ENCODE peak calls at places on chromosome 3, in nine cellular contexts. One of them, this sample, is unnamed.

GRCh38 chr3:175002732-175003143 is 143.6 kb downstream of the NAALADL2 start:
- DNase-seq in sigmoid colon: no peak
- DNase-seq in RWPE1: no peak
- DNase-seq in pancreas: no peak
- DNase-seq in GM23248: peak
- DNase-seq in substantia nigra: no peak
- DNase-seq in endodermal cell: no peak
- DNase-seq in GM12878: no peak
- DNase-seq in epithelial cell of prostate: peak
- DNase-seq in this sample: no peak

GRCh38 chr3:53721187-53721946 is 124.9 kb downstream of the CHDH start:
- DNase-seq in sigmoid colon: no peak
- DNase-seq in RWPE1: no peak
- DNase-seq in pancreas: no peak
- DNase-seq in GM23248: peak
- DNase-seq in substantia nigra: no peak
- DNase-seq in endodermal cell: peak
- DNase-seq in GM12878: no peak
- DNase-seq in epithelial cell of prostate: no peak
- DNase-seq in this sample: no peak

GRCh38 chr3:111321786-111322185 is 220.2 kb upstream of the CD96 start:
- DNase-seq in sigmoid colon: no peak
- DNase-seq in RWPE1: no peak
- DNase-seq in pancreas: no peak
- DNase-seq in GM23248: no peak
- DNase-seq in substantia nigra: no peak
- DNase-seq in endodermal cell: no peak
- DNase-seq in GM12878: no peak
- DNase-seq in epithelial cell of prostate: no peak
- DNase-seq in this sample: no peak

GRCh38 chr3:71010731-71011455 is 572.6 kb downstream of the FOXP1 start:
- DNase-seq in sigmoid colon: no peak
- DNase-seq in RWPE1: no peak
- DNase-seq in pancreas: no peak
- DNase-seq in GM23248: no peak
- DNase-seq in substantia nigra: no peak
- DNase-seq in endodermal cell: no peak
- DNase-seq in GM12878: peak
- DNase-seq in epithelial cell of prostate: no peak
- DNase-seq in this sample: peak

GRCh38 chr3:183006396-183007002 is 26.2 kb upstream of the DCUN1D1 start:
- DNase-seq in sigmoid colon: no peak
- DNase-seq in RWPE1: no peak
- DNase-seq in pancreas: no peak
- DNase-seq in GM23248: no peak
- DNase-seq in substantia nigra: no peak
- DNase-seq in endodermal cell: peak
- DNase-seq in GM12878: no peak
- DNase-seq in epithelial cell of prostate: no peak
- DNase-seq in this sample: no peak

GRCh38 chr3:62229908-62230307 is 143.4 kb downstream of the FEZF2 start:
- DNase-seq in sigmoid colon: no peak
- DNase-seq in RWPE1: peak
- DNase-seq in pancreas: no peak
- DNase-seq in GM23248: peak
- DNase-seq in substantia nigra: no peak
- DNase-seq in endodermal cell: no peak
- DNase-seq in GM12878: no peak
- DNase-seq in epithelial cell of prostate: no peak
- DNase-seq in this sample: no peak

GRCh38 chr3:49625071-49625470 is 49.1 kb upstream of the APEH start:
- DNase-seq in sigmoid colon: no peak
- DNase-seq in RWPE1: no peak
- DNase-seq in pancreas: no peak
- DNase-seq in GM23248: no peak
- DNase-seq in substantia nigra: no peak
- DNase-seq in endodermal cell: no peak
- DNase-seq in GM12878: no peak
- DNase-seq in epithelial cell of prostate: no peak
- DNase-seq in this sample: no peak

GRCh38 chr3:129650256-129650872 is 43.9 kb upstream of the PLXND1 start:
- DNase-seq in sigmoid colon: peak
- DNase-seq in RWPE1: peak
- DNase-seq in pancreas: no peak
- DNase-seq in GM23248: peak
- DNase-seq in substantia nigra: no peak
- DNase-seq in endodermal cell: peak
- DNase-seq in GM12878: no peak
- DNase-seq in epithelial cell of prostate: no peak
- DNase-seq in this sample: peak

GRCh38 chr3:187130346-187131066 is 8.8 kb downstream of the RPL39L start:
- DNase-seq in sigmoid colon: no peak
- DNase-seq in RWPE1: peak
- DNase-seq in pancreas: no peak
- DNase-seq in GM23248: peak
- DNase-seq in substantia nigra: no peak
- DNase-seq in endodermal cell: no peak
- DNase-seq in GM12878: no peak
- DNase-seq in epithelial cell of prostate: peak
- DNase-seq in this sample: no peak

GRCh38 chr3:142622447-142622846 is 26.3 kb downstream of the PLS1 start:
- DNase-seq in sigmoid colon: no peak
- DNase-seq in RWPE1: no peak
- DNase-seq in pancreas: no peak
- DNase-seq in GM23248: no peak
- DNase-seq in substantia nigra: no peak
- DNase-seq in endodermal cell: no peak
- DNase-seq in GM12878: no peak
- DNase-seq in epithelial cell of prostate: no peak
- DNase-seq in this sample: no peak

GRCh38 chr3:146271180-146271579 is 20.3 kb upstream of the PLSCR4 start:
- DNase-seq in sigmoid colon: no peak
- DNase-seq in RWPE1: no peak
- DNase-seq in pancreas: no peak
- DNase-seq in GM23248: no peak
- DNase-seq in substantia nigra: no peak
- DNase-seq in endodermal cell: no peak
- DNase-seq in GM12878: no peak
- DNase-seq in epithelial cell of prostate: no peak
- DNase-seq in this sample: no peak

GRCh38 chr3:13348671-13349396 is 71.3 kb downstream of the NUP210 start:
- DNase-seq in sigmoid colon: no peak
- DNase-seq in RWPE1: no peak
- DNase-seq in pancreas: no peak
- DNase-seq in GM23248: no peak
- DNase-seq in substantia nigra: no peak
- DNase-seq in endodermal cell: peak
- DNase-seq in GM12878: no peak
- DNase-seq in epithelial cell of prostate: no peak
- DNase-seq in this sample: peak

GRCh38 chr3:111373861-111374260 is 168.1 kb upstream of the CD96 start:
- DNase-seq in sigmoid colon: no peak
- DNase-seq in RWPE1: no peak
- DNase-seq in pancreas: no peak
- DNase-seq in GM23248: peak
- DNase-seq in substantia nigra: no peak
- DNase-seq in endodermal cell: no peak
- DNase-seq in GM12878: no peak
- DNase-seq in epithelial cell of prostate: peak
- DNase-seq in this sample: no peak

DNA sequence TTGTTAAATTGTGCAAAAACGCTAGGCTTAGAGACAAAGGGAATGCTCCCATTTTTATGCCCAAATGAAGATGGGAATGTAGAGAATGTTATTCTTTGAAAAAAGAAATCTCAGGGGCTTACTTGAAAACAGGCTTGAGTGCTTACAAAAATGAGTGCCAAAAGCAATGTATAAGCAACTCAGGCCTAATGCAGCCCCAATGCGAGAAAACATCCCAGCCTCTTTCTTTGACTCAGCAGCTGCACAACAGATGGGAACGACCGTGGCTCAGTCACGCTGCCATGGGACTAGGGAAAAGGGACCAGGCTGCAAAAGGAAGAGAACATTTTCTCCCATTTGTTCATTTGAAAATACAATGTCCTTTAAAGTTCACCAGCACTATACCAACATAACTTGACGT is 246.4 kb upstream of the LRIG1 start:
- DNase-seq in sigmoid colon: no peak
- DNase-seq in RWPE1: no peak
- DNase-seq in pancreas: no peak
- DNase-seq in GM23248: no peak
- DNase-seq in substantia nigra: no peak
- DNase-seq in endodermal cell: no peak
- DNase-seq in GM12878: no peak
- DNase-seq in epithelial cell of prostate: no peak
- DNase-seq in this sample: no peak
- H3K27ac ChIP-seq in sigmoid colon: peak
- H3K27ac ChIP-seq in RWPE1: no peak
- H3K27ac ChIP-seq in pancreas: no peak
- H3K27ac ChIP-seq in GM23248: no peak
- H3K27ac ChIP-seq in substantia nigra: no peak
- H3K27ac ChIP-seq in endodermal cell: no peak
- H3K27ac ChIP-seq in GM12878: no peak
- H3K27ac ChIP-seq in epithelial cell of prostate: no peak
- H3K27ac ChIP-seq in this sample: no peak

GRCh38 chr3:195032106-195032759 is 238.7 kb downstream of the XXYLT1 start:
- DNase-seq in sigmoid colon: no peak
- DNase-seq in RWPE1: no peak
- DNase-seq in pancreas: no peak
- DNase-seq in GM23248: no peak
- DNase-seq in substantia nigra: no peak
- DNase-seq in endodermal cell: peak
- DNase-seq in GM12878: no peak
- DNase-seq in epithelial cell of prostate: no peak
- DNase-seq in this sample: no peak
- H3K27ac ChIP-seq in sigmoid colon: no peak
- H3K27ac ChIP-seq in RWPE1: peak
- H3K27ac ChIP-seq in pancreas: peak
- H3K27ac ChIP-seq in GM23248: no peak
- H3K27ac ChIP-seq in substantia nigra: no peak
- H3K27ac ChIP-seq in endodermal cell: no peak
- H3K27ac ChIP-seq in GM12878: no peak
- H3K27ac ChIP-seq in epithelial cell of prostate: peak
- H3K27ac ChIP-seq in this sample: no peak

GRCh38 chr3:126433496-126434263 is 39.0 kb downstream of the CFAP100 start:
- DNase-seq in sigmoid colon: peak
- DNase-seq in RWPE1: no peak
- DNase-seq in pancreas: no peak
- DNase-seq in GM23248: no peak
- DNase-seq in substantia nigra: no peak
- DNase-seq in endodermal cell: peak
- DNase-seq in GM12878: no peak
- DNase-seq in epithelial cell of prostate: no peak
- DNase-seq in this sample: no peak

GRCh38 chr3:126434264-126434590 is 39.5 kb downstream of the CFAP100 start:
- DNase-seq in sigmoid colon: peak
- DNase-seq in RWPE1: no peak
- DNase-seq in pancreas: peak
- DNase-seq in GM23248: no peak
- DNase-seq in substantia nigra: no peak
- DNase-seq in endodermal cell: peak
- DNase-seq in GM12878: no peak
- DNase-seq in epithelial cell of prostate: no peak
- DNase-seq in this sample: no peak

GRCh38 chr3:126432361-126432760 is 37.7 kb downstream of the CFAP100 start:
- DNase-seq in sigmoid colon: no peak
- DNase-seq in RWPE1: no peak
- DNase-seq in pancreas: no peak
- DNase-seq in GM23248: peak
- DNase-seq in substantia nigra: no peak
- DNase-seq in endodermal cell: no peak
- DNase-seq in GM12878: no peak
- DNase-seq in epithelial cell of prostate: peak
- DNase-seq in this sample: no peak

GRCh38 chr3:126432901-126433480 is 38.3 kb downstream of the CFAP100 start:
- DNase-seq in sigmoid colon: peak
- DNase-seq in RWPE1: no peak
- DNase-seq in pancreas: peak
- DNase-seq in GM23248: no peak
- DNase-seq in substantia nigra: no peak
- DNase-seq in endodermal cell: peak
- DNase-seq in GM12878: no peak
- DNase-seq in epithelial cell of prostate: no peak
- DNase-seq in this sample: no peak

GRCh38 chr3:126431103-126431534 is 36.4 kb downstream of the CFAP100 start:
- DNase-seq in sigmoid colon: no peak
- DNase-seq in RWPE1: no peak
- DNase-seq in pancreas: no peak
- DNase-seq in GM23248: no peak
- DNase-seq in substantia nigra: no peak
- DNase-seq in endodermal cell: peak
- DNase-seq in GM12878: peak
- DNase-seq in epithelial cell of prostate: no peak
- DNase-seq in this sample: no peak
- H3K27ac ChIP-seq in sigmoid colon: no peak
- H3K27ac ChIP-seq in RWPE1: no peak
- H3K27ac ChIP-seq in pancreas: no peak
- H3K27ac ChIP-seq in GM23248: no peak
- H3K27ac ChIP-seq in substantia nigra: no peak
- H3K27ac ChIP-seq in endodermal cell: no peak
- H3K27ac ChIP-seq in GM12878: peak
- H3K27ac ChIP-seq in epithelial cell of prostate: no peak
- H3K27ac ChIP-seq in this sample: no peak

GRCh38 chr3:73536952-73537351 is 87.8 kb downstream of the PDZRN3 start:
- DNase-seq in sigmoid colon: peak
- DNase-seq in RWPE1: no peak
- DNase-seq in pancreas: no peak
- DNase-seq in GM23248: no peak
- DNase-seq in substantia nigra: no peak
- DNase-seq in endodermal cell: no peak
- DNase-seq in GM12878: no peak
- DNase-seq in epithelial cell of prostate: no peak
- DNase-seq in this sample: no peak

GRCh38 chr3:73535137-73535536 is 89.6 kb downstream of the PDZRN3 start:
- DNase-seq in sigmoid colon: no peak
- DNase-seq in RWPE1: no peak
- DNase-seq in pancreas: no peak
- DNase-seq in GM23248: no peak
- DNase-seq in substantia nigra: no peak
- DNase-seq in endodermal cell: no peak
- DNase-seq in GM12878: no peak
- DNase-seq in epithelial cell of prostate: no peak
- DNase-seq in this sample: no peak

GRCh38 chr3:73540969-73541740 is 83.6 kb downstream of the PDZRN3 start:
- DNase-seq in sigmoid colon: no peak
- DNase-seq in RWPE1: peak
- DNase-seq in pancreas: no peak
- DNase-seq in GM23248: peak
- DNase-seq in substantia nigra: no peak
- DNase-seq in endodermal cell: no peak
- DNase-seq in GM12878: no peak
- DNase-seq in epithelial cell of prostate: no peak
- DNase-seq in this sample: no peak

GRCh38 chr3:73536336-73536895 is 88.3 kb downstream of the PDZRN3 start:
- DNase-seq in sigmoid colon: no peak
- DNase-seq in RWPE1: no peak
- DNase-seq in pancreas: no peak
- DNase-seq in GM23248: no peak
- DNase-seq in substantia nigra: no peak
- DNase-seq in endodermal cell: no peak
- DNase-seq in GM12878: no peak
- DNase-seq in epithelial cell of prostate: no peak
- DNase-seq in this sample: no peak

GRCh38 chr3:73535935-73536334 is 88.8 kb downstream of the PDZRN3 start:
- DNase-seq in sigmoid colon: no peak
- DNase-seq in RWPE1: no peak
- DNase-seq in pancreas: no peak
- DNase-seq in GM23248: no peak
- DNase-seq in substantia nigra: no peak
- DNase-seq in endodermal cell: no peak
- DNase-seq in GM12878: no peak
- DNase-seq in epithelial cell of prostate: no peak
- DNase-seq in this sample: no peak
- H3K27ac ChIP-seq in sigmoid colon: peak
- H3K27ac ChIP-seq in RWPE1: no peak
- H3K27ac ChIP-seq in pancreas: no peak
- H3K27ac ChIP-seq in GM23248: no peak
- H3K27ac ChIP-seq in substantia nigra: no peak
- H3K27ac ChIP-seq in endodermal cell: no peak
- H3K27ac ChIP-seq in GM12878: no peak
- H3K27ac ChIP-seq in epithelial cell of prostate: no peak
- H3K27ac ChIP-seq in this sample: no peak